ENCODE peak calls at places on chromosomes 13 and 19, in eight cellular contexts. V is left ventricle myocardium inferior, Z is ascending aorta, T is HCT116, Y is GM12878, Q is OCI-LY7, A is H1, S is H9. N is an unnamed sample.

GRCh38 chr13:74132768-74133656 is 1.2 kb downstream of the KLF12 start:
- DNase-seq in S (peak; percentile 34), Q (peak; percentile 67), T (no peak), A (no peak), Z (peak; percentile 67), V (peak; percentile 28), Y (no peak), N (no peak)

GRCh38 chr19:42655748-42656147 is 61.0 kb upstream of the CEACAM8 start:
- DNase-seq in Y (no peak), V (no peak), T (no peak), A (no peak), Z (no peak), Q (no peak), S (no peak), N (no peak)

GRCh38 chr13:111901301-111901905 is 165.5 kb upstream of the SOX1 start:
- DNase-seq in T (no peak), Q (no peak), S (peak; percentile 17), Y (no peak), V (no peak), Z (no peak), A (no peak), N (no peak)

GRCh38 chr13:110369400-110369799 is 62.3 kb downstream of the COL4A2 start:
- DNase-seq in S (no peak), Y (no peak), Z (no peak), A (no peak), V (no peak), Q (no peak), T (no peak), N (no peak)

GRCh38 chr19:29694669-29695627 is 20.1 kb downstream of the C19orf12 start:
- DNase-seq in V (peak; percentile 82), Y (no peak), S (peak; percentile 88), Z (peak; percentile 91), T (no peak), A (peak; percentile 43), Q (peak; percentile 60), N (peak; percentile 67)

GRCh38 chr13:80658705-80659104 is 317.8 kb upstream of the SPRY2 start:
- DNase-seq in Z (no peak), Q (no peak), A (no peak), Y (no peak), S (no peak), V (no peak), T (no peak), N (no peak)

GRCh38 chr13:29496241-29496712 is 99.2 kb downstream of the SLC7A1 start:
- DNase-seq in V (peak; percentile 53), Z (peak; percentile 81), T (no peak), Q (peak; percentile 69), A (no peak), S (no peak), Y (no peak), N (no peak)

GRCh38 chr19:6276447-6276846 is 3.3 kb downstream of the MLLT1 start:
- DNase-seq in A (no peak), V (peak; percentile 53), T (no peak), Z (peak; percentile 88), Y (no peak), S (no peak), Q (no peak), N (no peak)

GRCh38 chr19:14127176-14127575 is 9.2 kb downstream of the ASF1B start:
- DNase-seq in S (no peak), Z (no peak), V (no peak), A (no peak), Y (no peak), Q (no peak), T (no peak), N (no peak)

GRCh38 chr13:85798999-85799646 is at the start of gene SLITRK6:
- DNase-seq in V (no peak), Q (no peak), Z (no peak), T (peak; percentile 15), Y (no peak), S (peak; percentile 35), A (peak; percentile 17), N (peak; percentile 5)

GRCh38 chr13:76677047-76677446 is 209.2 kb downstream of the KCTD12 start:
- DNase-seq in Z (no peak), Y (no peak), A (no peak), V (peak; percentile 63), Q (no peak), S (no peak), T (no peak), N (no peak)

GRCh38 chr13:61255035-61255796 is 160.4 kb downstream of the PCDH20 start:
- DNase-seq in Z (no peak), A (no peak), V (no peak), Y (no peak), Q (peak; percentile 1), S (no peak), T (peak; percentile 2), N (no peak)

DNA sequence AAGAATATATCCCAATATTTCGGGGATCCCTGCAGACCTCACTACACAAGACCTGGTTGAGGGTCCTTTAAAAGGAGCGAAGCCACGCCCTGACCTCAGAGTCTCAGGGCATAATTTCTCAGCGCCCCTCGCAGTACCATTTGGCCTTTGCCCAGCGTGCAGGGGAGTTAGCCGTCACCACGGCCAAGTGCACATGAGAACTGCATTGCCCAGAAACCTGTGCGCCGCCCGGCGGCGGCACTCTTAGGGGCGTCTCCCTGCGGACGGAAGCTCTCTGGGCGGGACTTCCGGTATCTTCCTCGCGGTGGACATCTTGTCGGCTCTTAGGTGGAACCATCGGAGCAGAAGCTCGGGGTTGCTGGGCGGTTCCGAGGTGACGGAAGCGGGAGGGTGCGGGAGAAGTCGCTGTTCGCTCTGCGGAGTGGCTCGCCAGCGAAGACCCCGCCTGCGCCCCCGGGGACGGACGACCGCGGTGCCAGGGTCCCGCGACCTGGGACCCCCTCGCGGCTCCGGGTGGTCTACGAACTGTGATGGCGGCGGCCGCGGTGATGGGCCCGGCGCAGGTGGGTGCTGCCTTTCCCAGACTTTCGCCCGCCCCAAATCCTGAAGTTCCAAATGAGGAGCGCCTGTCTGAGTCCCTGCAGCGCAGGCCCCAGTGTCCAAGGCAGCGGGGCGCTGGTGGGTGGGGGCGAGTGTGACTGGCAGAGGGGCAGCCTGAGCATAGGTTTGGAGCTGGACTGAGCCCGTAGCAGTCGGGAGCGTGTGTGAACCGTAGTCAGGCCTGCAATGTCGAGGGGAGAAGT is at the start of gene ZNF134:
- DNase-seq in S (peak; percentile 94), A (peak; percentile 66), Z (peak; percentile 93), T (peak; percentile 86), Q (peak; percentile 95), Y (peak; percentile 52), V (peak; percentile 93), N (peak; percentile 80)
- TF ChIP-seq CTCF in S (no peak), A (no peak), Z (peak; percentile 28), T (no peak), Q (no peak), Y (no peak), V (peak; percentile 40), N (peak; percentile 5)

GRCh38 chr13:102900193-102900608 is 54.4 kb downstream of the ERCC5 start:
- DNase-seq in A (no peak), T (no peak), S (no peak), Y (no peak), Q (no peak), V (no peak), Z (no peak), N (peak; percentile 60)
- H3K4me1 ChIP-seq in A (no peaks in the 10 kb centered on the region), T (no peaks in the 10 kb centered on the region), S (no peaks in the 10 kb centered on the region), Y (no peaks in the 10 kb centered on the region), Q (peaks cover 3% of the 10 kb centered on the region), V (peaks cover 44% of the 10 kb centered on the region), Z (no peaks in the 10 kb centered on the region), N (peaks cover 39% of the 10 kb centered on the region)

DNA sequence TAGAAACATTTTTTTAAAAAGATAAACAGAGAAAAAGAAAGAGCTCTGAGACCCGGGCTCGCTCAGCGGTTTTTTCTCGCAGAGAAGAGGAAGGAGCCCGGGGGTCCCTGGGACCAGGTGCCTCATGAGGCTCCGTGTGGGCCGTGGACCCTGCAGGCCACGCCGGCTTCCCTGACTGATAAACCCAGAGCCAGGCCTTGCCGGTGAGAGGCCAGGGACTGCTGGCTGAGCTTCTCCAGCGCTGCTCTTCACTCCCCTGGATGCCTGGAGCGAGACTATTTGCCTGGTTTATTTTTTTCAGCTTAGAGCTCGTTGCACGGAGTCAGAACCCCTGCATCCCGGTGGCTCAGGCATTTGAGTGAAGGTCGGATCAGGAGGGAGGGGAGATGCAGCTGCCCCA is 53.4 kb upstream of the F7 start:
- DNase-seq in Z (no peak), A (no peak), Y (no peak), Q (no peak), S (no peak), V (no peak), T (no peak), N (no peak)
- TF ChIP-seq CTCF in Z (no peak), A (no peak), Y (no peak), Q (no peak), S (no peak), V (no peak), T (no peak), N (no peak)

GRCh38 chr13:48154671-48155070 is 59.8 kb upstream of the MED4 start:
- DNase-seq in Z (no peak), A (no peak), S (no peak), Q (no peak), V (no peak), Y (no peak), T (no peak), N (no peak)

GRCh38 chr13:48158290-48158689 is 63.4 kb upstream of the MED4 start:
- DNase-seq in Z (no peak), S (no peak), V (no peak), T (no peak), Q (no peak), Y (peak; percentile 30), A (no peak), N (no peak)

GRCh38 chr13:48155850-48156249 is 60.9 kb upstream of the MED4 start:
- DNase-seq in T (peak; percentile 38), Y (peak; percentile 24), S (no peak), Q (no peak), A (no peak), V (no peak), Z (no peak), N (no peak)

GRCh38 chr13:48158915-48159314 is 64.0 kb upstream of the MED4 start:
- DNase-seq in T (no peak), S (no peak), Q (no peak), A (no peak), V (no peak), Y (no peak), Z (no peak), N (no peak)

DNA sequence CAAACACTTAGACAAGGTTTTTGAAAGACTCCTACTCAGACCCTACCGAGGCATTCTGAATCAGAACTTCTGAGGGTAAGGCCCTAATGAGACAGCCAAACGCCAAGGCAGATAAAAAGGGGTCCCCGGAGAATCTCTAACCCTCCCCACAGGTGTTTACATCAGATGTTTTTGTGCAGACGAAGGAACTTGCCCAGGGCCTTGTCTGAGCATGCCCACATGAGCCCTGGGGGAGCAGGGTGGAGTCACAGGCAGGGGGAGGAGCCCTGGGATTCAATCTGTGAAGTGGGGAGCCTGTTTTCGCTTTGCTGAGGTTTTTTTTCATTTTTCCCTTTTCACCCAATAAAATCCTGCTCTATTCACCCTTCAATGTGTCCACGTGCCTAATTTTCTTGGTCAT is 61.6 kb upstream of the MED4 start:
- DNase-seq in Q (peak; percentile 27), T (peak; percentile 13), A (no peak), Z (no peak), V (no peak), S (peak; percentile 71), Y (no peak), N (no peak)
- H3K4me1 ChIP-seq in Q (peaks cover 10% of the 10 kb centered on the region), T (peaks cover 21% of the 10 kb centered on the region), A (peaks cover 1% of the 10 kb centered on the region), Z (no peaks in the 10 kb centered on the region), V (peaks cover 12% of the 10 kb centered on the region), S (no peaks in the 10 kb centered on the region), Y (peaks cover 9% of the 10 kb centered on the region), N (peaks cover 7% of the 10 kb centered on the region)

DNA sequence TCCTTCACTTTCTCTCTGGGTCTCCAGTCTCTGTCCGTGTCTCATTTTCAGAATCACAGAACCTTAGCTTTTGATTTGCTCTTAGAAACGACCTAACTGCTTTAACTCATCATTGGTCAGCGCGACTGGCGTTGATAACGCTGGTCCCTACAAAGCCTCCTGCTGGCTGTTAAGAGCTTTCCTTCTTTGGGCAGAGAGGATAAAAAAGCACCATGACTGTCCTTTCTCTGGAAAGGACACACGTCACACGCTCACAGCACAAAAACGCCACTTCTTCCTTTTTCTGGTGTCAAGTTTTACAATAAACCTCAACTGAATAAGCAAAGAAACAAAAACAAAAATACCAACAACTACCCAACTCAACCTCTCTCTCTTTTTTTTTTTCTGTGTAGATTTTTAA is 1.7 kb upstream of the KLK12 start:
- DNase-seq in A (no peak), Y (no peak), Q (no peak), S (no peak), T (no peak), Z (no peak), V (no peak), N (no peak)
- TF ChIP-seq CTCF in A (no peak), Y (no peak), Q (no peak), S (peak; percentile 34), T (no peak), Z (no peak), V (no peak), N (no peak)